ENCODE peak calls at places on chromosomes 4 and X, in five cellular contexts. One of them, this sample, is unnamed. For H3K9me3, the result is how much of the 10 kb centered on the place peaks cover.

GRCh38 chr4:38279077-38279476 is 318.9 kb downstream of the PTTG2 start:
- DNase-seq in suprapubic skin: no peak
- DNase-seq in HepG2: no peak
- DNase-seq in stomach: no peak
- DNase-seq in K562: no peak
- DNase-seq in this sample: no peak

GRCh38 chr4:172998527-172999469 is 169.8 kb upstream of the GALNT7 start:
- DNase-seq in suprapubic skin: no peak
- DNase-seq in HepG2: no peak
- DNase-seq in stomach: no peak
- DNase-seq in K562: peak
- DNase-seq in this sample: no peak

GRCh38 chr4:45795165-45795564 is 328.7 kb downstream of the GABRG1 start:
- DNase-seq in suprapubic skin: no peak
- DNase-seq in HepG2: no peak
- DNase-seq in stomach: no peak
- DNase-seq in K562: no peak
- DNase-seq in this sample: no peak

GRCh38 chrX:77087529-77088169 is 359.5 kb upstream of the FGF16 start:
- DNase-seq in suprapubic skin: no peak
- DNase-seq in HepG2: peak
- DNase-seq in stomach: no peak
- DNase-seq in K562: no peak
- DNase-seq in this sample: no peak

GRCh38 chrX:77070108-77070918 is 376.9 kb upstream of the FGF16 start:
- DNase-seq in suprapubic skin: no peak
- DNase-seq in HepG2: no peak
- DNase-seq in stomach: no peak
- DNase-seq in K562: no peak
- DNase-seq in this sample: no peak

GRCh38 chr4:126004936-126005335 is 690.2 kb downstream of the FAT4 start:
- DNase-seq in suprapubic skin: no peak
- DNase-seq in HepG2: no peak
- DNase-seq in stomach: no peak
- DNase-seq in K562: no peak
- DNase-seq in this sample: no peak

GRCh38 chrX:55451990-55452824 is at the start of gene MAGEH1:
- DNase-seq in suprapubic skin: peak
- DNase-seq in HepG2: peak
- DNase-seq in stomach: peak
- DNase-seq in K562: peak
- DNase-seq in this sample: peak

GRCh38 chr4:15482346-15482745 is 12.7 kb downstream of the CC2D2A start:
- DNase-seq in suprapubic skin: no peak
- DNase-seq in HepG2: no peak
- DNase-seq in stomach: no peak
- DNase-seq in K562: no peak
- DNase-seq in this sample: no peak

GRCh38 chrX:134572816-134573682 is 85.2 kb downstream of the PLAC1 start:
- DNase-seq in suprapubic skin: no peak
- DNase-seq in HepG2: no peak
- DNase-seq in stomach: no peak
- DNase-seq in K562: no peak
- DNase-seq in this sample: no peak

GRCh38 chrX:129239371-129239770 is 283.9 kb downstream of the SMARCA1 start:
- DNase-seq in suprapubic skin: no peak
- DNase-seq in HepG2: no peak
- DNase-seq in stomach: no peak
- DNase-seq in K562: no peak
- DNase-seq in this sample: no peak

GRCh38 chr4:113952452-113953029 is 26.9 kb downstream of the ARSJ start:
- DNase-seq in suprapubic skin: no peak
- DNase-seq in HepG2: peak
- DNase-seq in stomach: no peak
- DNase-seq in K562: peak
- DNase-seq in this sample: no peak

GRCh38 chrX:42533761-42534160 is 244.2 kb downstream of the PPP1R2C start:
- DNase-seq in suprapubic skin: no peak
- DNase-seq in HepG2: no peak
- DNase-seq in stomach: no peak
- DNase-seq in K562: no peak
- DNase-seq in this sample: no peak

GRCh38 chr4:107034091-107034698 is 1.9 kb downstream of the DKK2 start:
- DNase-seq in suprapubic skin: peak
- DNase-seq in HepG2: peak
- DNase-seq in stomach: no peak
- DNase-seq in K562: no peak
- DNase-seq in this sample: peak

GRCh38 chrX:71253253-71254091 is 468 bp downstream of the ZMYM3 start:
- DNase-seq in suprapubic skin: no peak
- DNase-seq in HepG2: peak
- DNase-seq in stomach: peak
- DNase-seq in K562: peak
- DNase-seq in this sample: no peak

GRCh38 chrX:53086464-53086863 is 4.3 kb downstream of the TSPYL2 start:
- DNase-seq in suprapubic skin: no peak
- DNase-seq in HepG2: no peak
- DNase-seq in stomach: peak
- DNase-seq in K562: no peak
- DNase-seq in this sample: peak

GRCh38 chr4:54234497-54235205 is 5.6 kb downstream of the PDGFRA start:
- DNase-seq in suprapubic skin: no peak
- DNase-seq in HepG2: no peak
- DNase-seq in stomach: no peak
- DNase-seq in K562: no peak
- DNase-seq in this sample: no peak

GRCh38 chr4:110005461-110006056 is 92.9 kb downstream of the EGF start:
- DNase-seq in suprapubic skin: no peak
- DNase-seq in HepG2: peak
- DNase-seq in stomach: no peak
- DNase-seq in K562: peak
- DNase-seq in this sample: no peak

GRCh38 chrX:108735680-108736508 is 469 bp downstream of the IRS4 start:
- DNase-seq in suprapubic skin: no peak
- DNase-seq in HepG2: no peak
- DNase-seq in stomach: no peak
- DNase-seq in K562: no peak
- DNase-seq in this sample: no peak

GRCh38 chr4:86894465-86894864 is 2.2 kb upstream of the C4orf36 start:
- DNase-seq in suprapubic skin: no peak
- DNase-seq in HepG2: no peak
- DNase-seq in stomach: no peak
- DNase-seq in K562: no peak
- DNase-seq in this sample: no peak

GRCh38 chrX:14529288-14529989 is at the start of gene GLRA2:
- DNase-seq in suprapubic skin: no peak
- DNase-seq in HepG2: peak
- DNase-seq in stomach: no peak
- DNase-seq in K562: no peak
- DNase-seq in this sample: peak

GRCh38 chr4:118954246-118954645 is 65.6 kb downstream of the SYNPO2 start:
- DNase-seq in suprapubic skin: no peak
- DNase-seq in HepG2: no peak
- DNase-seq in stomach: no peak
- DNase-seq in K562: no peak
- DNase-seq in this sample: no peak
- TF ChIP-seq CTCF in suprapubic skin: no peak
- TF ChIP-seq CTCF in HepG2: peak
- TF ChIP-seq CTCF in stomach: no peak
- TF ChIP-seq CTCF in K562: no peak
- TF ChIP-seq CTCF in this sample: no peak

DNA sequence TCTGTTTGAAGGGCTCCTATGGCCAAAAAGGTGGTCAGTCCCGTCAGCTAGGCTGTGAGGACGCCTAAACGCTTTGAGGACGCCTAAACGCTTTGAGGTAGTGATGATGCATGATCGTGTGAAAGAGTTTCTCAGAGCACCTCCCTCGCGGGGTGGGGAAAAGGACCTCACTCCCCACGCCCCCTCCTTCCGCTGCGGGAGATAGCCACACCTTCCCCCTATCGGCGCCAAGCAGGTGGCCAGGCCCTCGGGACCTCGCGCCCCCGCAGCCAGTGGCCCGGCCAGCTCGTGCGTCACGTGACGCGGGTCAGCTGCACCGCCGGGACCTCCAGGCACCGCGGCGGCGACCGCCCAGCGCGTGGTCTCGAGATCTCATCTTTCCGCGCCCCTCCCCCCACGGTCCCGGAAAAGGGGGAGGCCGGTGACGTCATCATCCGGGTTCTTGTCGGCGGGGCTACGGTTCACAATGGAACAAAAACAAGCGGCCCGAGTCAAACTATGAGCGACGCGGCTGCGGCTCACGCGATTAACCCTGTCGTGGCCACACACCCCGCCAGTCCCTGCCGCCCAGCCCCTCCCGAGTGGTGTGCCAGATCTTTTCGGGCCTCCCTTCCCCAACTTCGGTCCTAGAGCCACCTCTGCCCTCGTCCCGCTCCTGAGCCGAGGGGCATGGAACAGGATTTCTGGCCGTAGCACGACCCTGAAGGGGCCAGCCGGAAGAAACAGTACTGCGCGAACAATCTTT is 713 bp upstream of the USP9X start:
- DNase-seq in suprapubic skin: peak
- DNase-seq in HepG2: peak
- DNase-seq in stomach: peak
- DNase-seq in K562: peak
- DNase-seq in this sample: peak
- TF ChIP-seq POLR2AphosphoS5 in suprapubic skin: no peak
- TF ChIP-seq POLR2AphosphoS5 in HepG2: peak
- TF ChIP-seq POLR2AphosphoS5 in stomach: peak
- TF ChIP-seq POLR2AphosphoS5 in K562: peak
- TF ChIP-seq POLR2AphosphoS5 in this sample: peak

GRCh38 chr4:373062-373839 is 35.6 kb downstream of the ZNF141 start:
- DNase-seq in suprapubic skin: no peak
- DNase-seq in HepG2: no peak
- DNase-seq in stomach: no peak
- DNase-seq in K562: no peak
- DNase-seq in this sample: no peak
- H3K9me3 ChIP-seq in suprapubic skin: half or more
- H3K9me3 ChIP-seq in HepG2: half or more
- H3K9me3 ChIP-seq in stomach: half or more
- H3K9me3 ChIP-seq in K562: under half
- H3K9me3 ChIP-seq in this sample: half or more

DNA sequence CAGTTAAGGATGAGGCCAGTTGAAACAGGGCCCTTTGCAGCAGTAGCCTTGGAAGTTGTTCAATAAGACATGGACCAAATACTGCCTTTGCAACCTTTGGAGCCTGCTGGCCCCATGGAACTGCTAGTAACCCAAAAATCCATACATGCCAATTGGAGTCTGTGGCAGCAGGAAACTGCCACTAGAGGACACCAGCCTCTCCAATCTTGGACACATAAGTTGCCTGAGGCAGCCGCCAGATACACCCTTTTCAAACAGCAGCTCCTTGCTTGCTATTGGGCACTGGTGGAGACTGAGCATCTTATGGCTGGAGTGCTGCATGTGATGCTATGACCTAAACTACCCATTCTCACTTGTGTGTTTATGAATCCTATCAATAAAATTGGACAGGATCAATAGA is 14.8 kb upstream of the LAP3 start:
- DNase-seq in suprapubic skin: peak
- DNase-seq in HepG2: peak
- DNase-seq in stomach: no peak
- DNase-seq in K562: no peak
- DNase-seq in this sample: no peak
- TF ChIP-seq CTCF in suprapubic skin: no peak
- TF ChIP-seq CTCF in HepG2: peak
- TF ChIP-seq CTCF in stomach: no peak
- TF ChIP-seq CTCF in K562: peak
- TF ChIP-seq CTCF in this sample: no peak

GRCh38 chr4:40309250-40309774 is 25.8 kb upstream of the CHRNA9 start:
- DNase-seq in suprapubic skin: peak
- DNase-seq in HepG2: peak
- DNase-seq in stomach: peak
- DNase-seq in K562: peak
- DNase-seq in this sample: peak
- TF ChIP-seq POLR2AphosphoS5 in suprapubic skin: no peak
- TF ChIP-seq POLR2AphosphoS5 in HepG2: no peak
- TF ChIP-seq POLR2AphosphoS5 in stomach: no peak
- TF ChIP-seq POLR2AphosphoS5 in K562: no peak
- TF ChIP-seq POLR2AphosphoS5 in this sample: no peak

GRCh38 chrX:100939336-100939735 is 10.6 kb upstream of the XKRX start:
- DNase-seq in suprapubic skin: no peak
- DNase-seq in HepG2: no peak
- DNase-seq in stomach: no peak
- DNase-seq in K562: no peak
- DNase-seq in this sample: no peak

GRCh38 chrX:100946521-100946920 is 17.8 kb upstream of the XKRX start:
- DNase-seq in suprapubic skin: no peak
- DNase-seq in HepG2: no peak
- DNase-seq in stomach: no peak
- DNase-seq in K562: no peak
- DNase-seq in this sample: no peak

GRCh38 chrX:100948557-100948956 is 19.8 kb upstream of the XKRX start:
- DNase-seq in suprapubic skin: no peak
- DNase-seq in HepG2: no peak
- DNase-seq in stomach: no peak
- DNase-seq in K562: no peak
- DNase-seq in this sample: no peak

GRCh38 chrX:100944601-100945000 is 15.9 kb upstream of the XKRX start:
- DNase-seq in suprapubic skin: no peak
- DNase-seq in HepG2: no peak
- DNase-seq in stomach: no peak
- DNase-seq in K562: no peak
- DNase-seq in this sample: no peak
- H3K9me3 ChIP-seq in suprapubic skin: under half
- H3K9me3 ChIP-seq in HepG2: under half
- H3K9me3 ChIP-seq in stomach: under half
- H3K9me3 ChIP-seq in K562: under half
- H3K9me3 ChIP-seq in this sample: under half

GRCh38 chr4:1258457-1258856 is 9.5 kb upstream of the CTBP1 start:
- DNase-seq in suprapubic skin: no peak
- DNase-seq in HepG2: no peak
- DNase-seq in stomach: no peak
- DNase-seq in K562: no peak
- DNase-seq in this sample: no peak
- TF ChIP-seq CTCF in suprapubic skin: no peak
- TF ChIP-seq CTCF in HepG2: no peak
- TF ChIP-seq CTCF in stomach: no peak
- TF ChIP-seq CTCF in K562: no peak
- TF ChIP-seq CTCF in this sample: no peak

This sample was measured in sigmoid colon.